ENCODE peak calls at places on chromosomes 13 and 19, in seven cellular contexts. One of them, this sample, is unnamed.

GRCh38 chr19:13597625-13598024 is 91.3 kb upstream of the CACNA1A start:
- DNase-seq in chondrocyte: peak; percentile 18
- DNase-seq in HT-29: peak; percentile 62
- DNase-seq in fibroblast of lung: peak; percentile 60
- DNase-seq in mammary epithelial cell: peak; percentile 50
- DNase-seq in HCEC 1CT: peak; percentile 61
- DNase-seq in A673: peak; percentile 82
- DNase-seq in this sample: no peak

GRCh38 chr13:100790405-100790804 is 115.8 kb upstream of the TMTC4 start:
- DNase-seq in chondrocyte: no peak
- DNase-seq in HT-29: no peak
- DNase-seq in fibroblast of lung: no peak
- DNase-seq in mammary epithelial cell: no peak
- DNase-seq in HCEC 1CT: no peak
- DNase-seq in A673: no peak
- DNase-seq in this sample: no peak

GRCh38 chr13:62838891-62839290 is 1423.2 kb upstream of the PCDH20 start:
- DNase-seq in chondrocyte: no peak
- DNase-seq in HT-29: no peak
- DNase-seq in fibroblast of lung: no peak
- DNase-seq in mammary epithelial cell: no peak
- DNase-seq in HCEC 1CT: no peak
- DNase-seq in A673: no peak
- DNase-seq in this sample: no peak

GRCh38 chr19:38733493-38734175 is 10.6 kb downstream of the CAPN12 start:
- DNase-seq in chondrocyte: no peak
- DNase-seq in HT-29: no peak
- DNase-seq in fibroblast of lung: no peak
- DNase-seq in mammary epithelial cell: peak; percentile 48
- DNase-seq in HCEC 1CT: peak; percentile 12
- DNase-seq in A673: no peak
- DNase-seq in this sample: no peak

GRCh38 chr19:19860756-19861390 is 4.8 kb upstream of the ZNF253 start:
- DNase-seq in chondrocyte: no peak
- DNase-seq in HT-29: no peak
- DNase-seq in fibroblast of lung: peak; percentile 3
- DNase-seq in mammary epithelial cell: no peak
- DNase-seq in HCEC 1CT: no peak
- DNase-seq in A673: no peak
- DNase-seq in this sample: no peak

GRCh38 chr19:16200038-16200775 is 2.5 kb downstream of the AP1M1 start:
- DNase-seq in chondrocyte: no peak
- DNase-seq in HT-29: no peak
- DNase-seq in fibroblast of lung: no peak
- DNase-seq in mammary epithelial cell: no peak
- DNase-seq in HCEC 1CT: peak; percentile 12
- DNase-seq in A673: no peak
- DNase-seq in this sample: peak; percentile 64

GRCh38 chr13:64782459-64782858 is 2447.7 kb downstream of the PCDH9 start:
- DNase-seq in chondrocyte: no peak
- DNase-seq in HT-29: no peak
- DNase-seq in fibroblast of lung: no peak
- DNase-seq in mammary epithelial cell: peak; percentile 1
- DNase-seq in HCEC 1CT: no peak
- DNase-seq in A673: no peak
- DNase-seq in this sample: no peak

GRCh38 chr19:53903055-53903680 is 5.9 kb upstream of the CACNG7 start:
- DNase-seq in chondrocyte: no peak
- DNase-seq in HT-29: peak; percentile 95
- DNase-seq in fibroblast of lung: peak; percentile 27
- DNase-seq in mammary epithelial cell: peak; percentile 57
- DNase-seq in HCEC 1CT: no peak
- DNase-seq in A673: peak; percentile 41
- DNase-seq in this sample: no peak

GRCh38 chr13:67651908-67652307 is 421.8 kb upstream of the PCDH9 start:
- DNase-seq in chondrocyte: no peak
- DNase-seq in HT-29: no peak
- DNase-seq in fibroblast of lung: no peak
- DNase-seq in mammary epithelial cell: no peak
- DNase-seq in HCEC 1CT: peak; percentile 12
- DNase-seq in A673: no peak
- DNase-seq in this sample: no peak

GRCh38 chr13:109479991-109480696 is 306.2 kb downstream of the IRS2 start:
- DNase-seq in chondrocyte: no peak
- DNase-seq in HT-29: no peak
- DNase-seq in fibroblast of lung: peak; percentile 31
- DNase-seq in mammary epithelial cell: peak; percentile 9
- DNase-seq in HCEC 1CT: peak; percentile 12
- DNase-seq in A673: peak; percentile 9
- DNase-seq in this sample: no peak

GRCh38 chr13:112933649-112934048 is 35.4 kb upstream of the MCF2L start:
- DNase-seq in chondrocyte: no peak
- DNase-seq in HT-29: no peak
- DNase-seq in fibroblast of lung: no peak
- DNase-seq in mammary epithelial cell: no peak
- DNase-seq in HCEC 1CT: no peak
- DNase-seq in A673: no peak
- DNase-seq in this sample: no peak

GRCh38 chr19:33751386-33751770 is 45.3 kb upstream of the KCTD15 start:
- DNase-seq in chondrocyte: no peak
- DNase-seq in HT-29: no peak
- DNase-seq in fibroblast of lung: no peak
- DNase-seq in mammary epithelial cell: no peak
- DNase-seq in HCEC 1CT: no peak
- DNase-seq in A673: no peak
- DNase-seq in this sample: no peak

GRCh38 chr19:17394891-17395415 is 957 bp upstream of the CCDC194 start:
- DNase-seq in chondrocyte: no peak
- DNase-seq in HT-29: peak; percentile 54
- DNase-seq in fibroblast of lung: peak; percentile 52
- DNase-seq in mammary epithelial cell: peak; percentile 37
- DNase-seq in HCEC 1CT: peak; percentile 71
- DNase-seq in A673: peak; percentile 84
- DNase-seq in this sample: no peak

GRCh38 chr13:84946144-84946543 is 853.1 kb downstream of the SLITRK6 start:
- DNase-seq in chondrocyte: no peak
- DNase-seq in HT-29: no peak
- DNase-seq in fibroblast of lung: no peak
- DNase-seq in mammary epithelial cell: peak; percentile 27
- DNase-seq in HCEC 1CT: peak; percentile 9
- DNase-seq in A673: peak; percentile 1
- DNase-seq in this sample: no peak

GRCh38 chr19:38107129-38107528 is 116.9 kb downstream of the DPF1 start:
- DNase-seq in chondrocyte: no peak
- DNase-seq in HT-29: no peak
- DNase-seq in fibroblast of lung: no peak
- DNase-seq in mammary epithelial cell: no peak
- DNase-seq in HCEC 1CT: no peak
- DNase-seq in A673: no peak
- DNase-seq in this sample: no peak

GRCh38 chr13:113854238-113855011 is 9.5 kb downstream of the GAS6 start:
- DNase-seq in chondrocyte: peak; percentile 74
- DNase-seq in HT-29: no peak
- DNase-seq in fibroblast of lung: peak; percentile 66
- DNase-seq in mammary epithelial cell: no peak
- DNase-seq in HCEC 1CT: peak; percentile 84
- DNase-seq in A673: no peak
- DNase-seq in this sample: peak; percentile 54

GRCh38 chr19:38389957-38390924 is 1.7 kb downstream of the SPRED3 start:
- DNase-seq in chondrocyte: no peak
- DNase-seq in HT-29: no peak
- DNase-seq in fibroblast of lung: no peak
- DNase-seq in mammary epithelial cell: no peak
- DNase-seq in HCEC 1CT: no peak
- DNase-seq in A673: no peak
- DNase-seq in this sample: no peak

GRCh38 chr19:13526552-13526951 is 20.3 kb upstream of the CACNA1A start:
- DNase-seq in chondrocyte: no peak
- DNase-seq in HT-29: peak; percentile 22
- DNase-seq in fibroblast of lung: peak; percentile 1
- DNase-seq in mammary epithelial cell: peak; percentile 6
- DNase-seq in HCEC 1CT: no peak
- DNase-seq in A673: peak; percentile 47
- DNase-seq in this sample: no peak

GRCh38 chr19:53389591-53390377 is 5.2 kb upstream of the ZNF765 start:
- DNase-seq in chondrocyte: no peak
- DNase-seq in HT-29: no peak
- DNase-seq in fibroblast of lung: no peak
- DNase-seq in mammary epithelial cell: no peak
- DNase-seq in HCEC 1CT: no peak
- DNase-seq in A673: no peak
- DNase-seq in this sample: no peak

GRCh38 chr19:40747536-40747935 is 2.7 kb downstream of the ACTMAP start:
- DNase-seq in chondrocyte: no peak
- DNase-seq in HT-29: no peak
- DNase-seq in fibroblast of lung: no peak
- DNase-seq in mammary epithelial cell: no peak
- DNase-seq in HCEC 1CT: no peak
- DNase-seq in A673: no peak
- DNase-seq in this sample: no peak

GRCh38 chr13:112521073-112521685 is 66.8 kb downstream of the TUBGCP3 start:
- DNase-seq in chondrocyte: no peak
- DNase-seq in HT-29: no peak
- DNase-seq in fibroblast of lung: peak; percentile 8
- DNase-seq in mammary epithelial cell: no peak
- DNase-seq in HCEC 1CT: no peak
- DNase-seq in A673: no peak
- DNase-seq in this sample: no peak

GRCh38 chr19:2097330-2098327 is 914 bp downstream of the IZUMO4 start:
- DNase-seq in chondrocyte: peak; percentile 90
- DNase-seq in HT-29: peak; percentile 4
- DNase-seq in fibroblast of lung: no peak
- DNase-seq in mammary epithelial cell: no peak
- DNase-seq in HCEC 1CT: no peak
- DNase-seq in A673: no peak
- DNase-seq in this sample: peak; percentile 31

GRCh38 chr19:29884466-29884865 is 57.6 kb upstream of the URI1 start:
- DNase-seq in chondrocyte: peak; percentile 57
- DNase-seq in HT-29: no peak
- DNase-seq in fibroblast of lung: no peak
- DNase-seq in mammary epithelial cell: no peak
- DNase-seq in HCEC 1CT: no peak
- DNase-seq in A673: no peak
- DNase-seq in this sample: no peak

GRCh38 chr19:33254245-33254824 is 28.7 kb upstream of the SLC7A10 start:
- DNase-seq in chondrocyte: no peak
- DNase-seq in HT-29: no peak
- DNase-seq in fibroblast of lung: no peak
- DNase-seq in mammary epithelial cell: no peak
- DNase-seq in HCEC 1CT: no peak
- DNase-seq in A673: no peak
- DNase-seq in this sample: no peak

GRCh38 chr13:27379694-27380596 is 44.5 kb upstream of the GTF3A start:
- DNase-seq in chondrocyte: no peak
- DNase-seq in HT-29: peak; percentile 99
- DNase-seq in fibroblast of lung: peak; percentile 18
- DNase-seq in mammary epithelial cell: peak; percentile 49
- DNase-seq in HCEC 1CT: peak; percentile 36
- DNase-seq in A673: peak; percentile 60
- DNase-seq in this sample: no peak

GRCh38 chr19:14408641-14409120 is 10.5 kb downstream of the DDX39A start:
- DNase-seq in chondrocyte: no peak
- DNase-seq in HT-29: no peak
- DNase-seq in fibroblast of lung: no peak
- DNase-seq in mammary epithelial cell: no peak
- DNase-seq in HCEC 1CT: no peak
- DNase-seq in A673: no peak
- DNase-seq in this sample: no peak